ENCODE peak calls at places on chromosomes 3 and 15, in nine cellular contexts. One of them, this sample, is unnamed.

GRCh38 chr3:141379250-141379872 is 11.1 kb downstream of the ZBTB38 start:
- DNase-seq in H7: no peak
- DNase-seq in coronary artery: no peak
- DNase-seq in OCI-LY7: peak
- DNase-seq in WERI-Rb-1: no peak
- DNase-seq in mesenchymal stem cell: no peak
- DNase-seq in psoas muscle: no peak
- DNase-seq in fibroblast of mammary gland: no peak
- DNase-seq in cardiac muscle cell: no peak
- DNase-seq in this sample: no peak

GRCh38 chr3:184368804-184369183 is 7.3 kb downstream of the POLR2H start:
- DNase-seq in H7: no peak
- DNase-seq in OCI-LY7: no peak
- DNase-seq in psoas muscle: peak
- DNase-seq in fibroblast of mammary gland: peak
- DNase-seq in mesenchymal stem cell: no peak
- DNase-seq in coronary artery: no peak
- DNase-seq in cardiac muscle cell: no peak
- DNase-seq in WERI-Rb-1: no peak
- DNase-seq in this sample: peak

GRCh38 chr15:69556344-69556743 is 103.7 kb downstream of the RPLP1 start:
- DNase-seq in psoas muscle: no peak
- DNase-seq in fibroblast of mammary gland: no peak
- DNase-seq in H7: no peak
- DNase-seq in WERI-Rb-1: no peak
- DNase-seq in mesenchymal stem cell: no peak
- DNase-seq in OCI-LY7: no peak
- DNase-seq in coronary artery: no peak
- DNase-seq in cardiac muscle cell: no peak
- DNase-seq in this sample: no peak

GRCh38 chr3:10180738-10181295 is 16.1 kb downstream of the IRAK2 start:
- DNase-seq in coronary artery: no peak
- DNase-seq in mesenchymal stem cell: no peak
- DNase-seq in cardiac muscle cell: no peak
- DNase-seq in WERI-Rb-1: no peak
- DNase-seq in H7: no peak
- DNase-seq in OCI-LY7: no peak
- DNase-seq in fibroblast of mammary gland: no peak
- DNase-seq in psoas muscle: no peak
- DNase-seq in this sample: no peak

GRCh38 chr15:69666441-69666882 is 213.8 kb downstream of the RPLP1 start:
- DNase-seq in OCI-LY7: no peak
- DNase-seq in psoas muscle: no peak
- DNase-seq in fibroblast of mammary gland: peak
- DNase-seq in mesenchymal stem cell: peak
- DNase-seq in coronary artery: no peak
- DNase-seq in cardiac muscle cell: no peak
- DNase-seq in WERI-Rb-1: no peak
- DNase-seq in H7: no peak
- DNase-seq in this sample: peak

GRCh38 chr3:22297436-22297835 is 546.4 kb upstream of the ZNF385D start:
- DNase-seq in WERI-Rb-1: no peak
- DNase-seq in H7: no peak
- DNase-seq in OCI-LY7: no peak
- DNase-seq in psoas muscle: no peak
- DNase-seq in cardiac muscle cell: no peak
- DNase-seq in mesenchymal stem cell: no peak
- DNase-seq in fibroblast of mammary gland: no peak
- DNase-seq in coronary artery: no peak
- DNase-seq in this sample: no peak

GRCh38 chr3:189386739-189387138 is 215.0 kb downstream of the TPRG1 start:
- DNase-seq in psoas muscle: no peak
- DNase-seq in H7: no peak
- DNase-seq in OCI-LY7: no peak
- DNase-seq in cardiac muscle cell: no peak
- DNase-seq in WERI-Rb-1: no peak
- DNase-seq in mesenchymal stem cell: no peak
- DNase-seq in fibroblast of mammary gland: no peak
- DNase-seq in coronary artery: no peak
- DNase-seq in this sample: no peak

GRCh38 chr15:99435761-99436346 is 129.9 kb upstream of the MEF2A start:
- DNase-seq in mesenchymal stem cell: no peak
- DNase-seq in fibroblast of mammary gland: no peak
- DNase-seq in cardiac muscle cell: no peak
- DNase-seq in H7: no peak
- DNase-seq in coronary artery: no peak
- DNase-seq in psoas muscle: peak
- DNase-seq in OCI-LY7: no peak
- DNase-seq in WERI-Rb-1: peak
- DNase-seq in this sample: no peak

GRCh38 chr3:140439527-140439926 is 238.3 kb upstream of the TRIM42 start:
- DNase-seq in cardiac muscle cell: no peak
- DNase-seq in mesenchymal stem cell: no peak
- DNase-seq in fibroblast of mammary gland: no peak
- DNase-seq in H7: no peak
- DNase-seq in WERI-Rb-1: no peak
- DNase-seq in OCI-LY7: no peak
- DNase-seq in psoas muscle: no peak
- DNase-seq in coronary artery: no peak
- DNase-seq in this sample: no peak

GRCh38 chr3:62601238-62601856 is 228.0 kb upstream of the FEZF2 start:
- DNase-seq in mesenchymal stem cell: peak
- DNase-seq in coronary artery: no peak
- DNase-seq in H7: no peak
- DNase-seq in WERI-Rb-1: no peak
- DNase-seq in cardiac muscle cell: no peak
- DNase-seq in psoas muscle: no peak
- DNase-seq in fibroblast of mammary gland: peak
- DNase-seq in OCI-LY7: no peak
- DNase-seq in this sample: peak

GRCh38 chr15:37204698-37205097 is 104.3 kb upstream of the MEIS2 start:
- DNase-seq in cardiac muscle cell: peak
- DNase-seq in H7: no peak
- DNase-seq in OCI-LY7: no peak
- DNase-seq in fibroblast of mammary gland: peak
- DNase-seq in psoas muscle: no peak
- DNase-seq in mesenchymal stem cell: no peak
- DNase-seq in WERI-Rb-1: no peak
- DNase-seq in coronary artery: no peak
- DNase-seq in this sample: no peak

GRCh38 chr15:63503739-63504246 is 600 bp upstream of the USP3 start:
- DNase-seq in psoas muscle: peak
- DNase-seq in WERI-Rb-1: peak
- DNase-seq in mesenchymal stem cell: peak
- DNase-seq in H7: peak
- DNase-seq in coronary artery: peak
- DNase-seq in cardiac muscle cell: peak
- DNase-seq in fibroblast of mammary gland: peak
- DNase-seq in OCI-LY7: peak
- DNase-seq in this sample: peak

GRCh38 chr3:71067977-71068376 is 515.6 kb downstream of the FOXP1 start:
- DNase-seq in WERI-Rb-1: no peak
- DNase-seq in H7: no peak
- DNase-seq in psoas muscle: no peak
- DNase-seq in mesenchymal stem cell: no peak
- DNase-seq in OCI-LY7: peak
- DNase-seq in fibroblast of mammary gland: no peak
- DNase-seq in cardiac muscle cell: no peak
- DNase-seq in coronary artery: no peak
- DNase-seq in this sample: no peak

GRCh38 chr3:71066356-71066755 is 517.2 kb downstream of the FOXP1 start:
- DNase-seq in psoas muscle: no peak
- DNase-seq in coronary artery: no peak
- DNase-seq in WERI-Rb-1: no peak
- DNase-seq in fibroblast of mammary gland: no peak
- DNase-seq in cardiac muscle cell: no peak
- DNase-seq in H7: peak
- DNase-seq in mesenchymal stem cell: no peak
- DNase-seq in OCI-LY7: peak
- DNase-seq in this sample: no peak

GRCh38 chr3:71064976-71065763 is 518.4 kb downstream of the FOXP1 start:
- DNase-seq in mesenchymal stem cell: peak
- DNase-seq in H7: peak
- DNase-seq in coronary artery: peak
- DNase-seq in cardiac muscle cell: peak
- DNase-seq in fibroblast of mammary gland: peak
- DNase-seq in WERI-Rb-1: peak
- DNase-seq in OCI-LY7: peak
- DNase-seq in psoas muscle: peak
- DNase-seq in this sample: no peak

GRCh38 chr3:71065764-71066013 is 517.8 kb downstream of the FOXP1 start:
- DNase-seq in OCI-LY7: no peak
- DNase-seq in psoas muscle: no peak
- DNase-seq in H7: no peak
- DNase-seq in coronary artery: no peak
- DNase-seq in cardiac muscle cell: no peak
- DNase-seq in fibroblast of mammary gland: no peak
- DNase-seq in mesenchymal stem cell: no peak
- DNase-seq in WERI-Rb-1: no peak
- DNase-seq in this sample: no peak

DNA sequence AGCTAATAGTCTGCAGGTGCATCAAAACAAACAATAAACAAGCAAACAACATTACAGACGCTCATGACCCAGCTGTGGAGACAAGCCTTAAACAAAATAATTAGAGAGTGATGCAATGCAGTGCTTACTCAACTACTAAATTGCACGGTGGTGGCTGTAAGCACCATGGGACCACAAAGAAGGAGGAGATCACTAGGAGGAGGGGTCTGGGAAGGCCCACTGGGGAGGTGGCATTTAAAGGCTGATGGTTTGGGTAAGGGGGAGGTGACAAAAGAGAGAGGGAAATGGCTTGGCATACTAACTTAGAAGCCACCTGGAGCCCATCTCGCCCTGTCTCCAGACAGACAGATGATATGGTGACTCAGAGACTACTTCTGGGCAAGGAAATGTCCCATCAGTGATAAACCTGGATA is 516.7 kb downstream of the FOXP1 start:
- DNase-seq in coronary artery: no peak
- DNase-seq in mesenchymal stem cell: peak
- DNase-seq in psoas muscle: no peak
- DNase-seq in fibroblast of mammary gland: peak
- DNase-seq in OCI-LY7: peak
- DNase-seq in cardiac muscle cell: no peak
- DNase-seq in WERI-Rb-1: no peak
- DNase-seq in H7: peak
- DNase-seq in this sample: no peak
- H3K4me3 ChIP-seq in coronary artery: peak
- H3K4me3 ChIP-seq in mesenchymal stem cell: no peak
- H3K4me3 ChIP-seq in psoas muscle: peak
- H3K4me3 ChIP-seq in fibroblast of mammary gland: no peak
- H3K4me3 ChIP-seq in OCI-LY7: peak
- H3K4me3 ChIP-seq in cardiac muscle cell: peak
- H3K4me3 ChIP-seq in WERI-Rb-1: no peak
- H3K4me3 ChIP-seq in H7: no peak
- H3K4me3 ChIP-seq in this sample: no peak

GRCh38 chr3:125140011-125140813 is 72.3 kb downstream of the SLC12A8 start:
- DNase-seq in coronary artery: peak
- DNase-seq in psoas muscle: no peak
- DNase-seq in fibroblast of mammary gland: no peak
- DNase-seq in H7: no peak
- DNase-seq in OCI-LY7: no peak
- DNase-seq in WERI-Rb-1: no peak
- DNase-seq in mesenchymal stem cell: peak
- DNase-seq in cardiac muscle cell: no peak
- DNase-seq in this sample: peak
- H3K4me3 ChIP-seq in coronary artery: no peak
- H3K4me3 ChIP-seq in psoas muscle: no peak
- H3K4me3 ChIP-seq in fibroblast of mammary gland: no peak
- H3K4me3 ChIP-seq in H7: no peak
- H3K4me3 ChIP-seq in OCI-LY7: no peak
- H3K4me3 ChIP-seq in WERI-Rb-1: no peak
- H3K4me3 ChIP-seq in mesenchymal stem cell: no peak
- H3K4me3 ChIP-seq in cardiac muscle cell: no peak
- H3K4me3 ChIP-seq in this sample: no peak

DNA sequence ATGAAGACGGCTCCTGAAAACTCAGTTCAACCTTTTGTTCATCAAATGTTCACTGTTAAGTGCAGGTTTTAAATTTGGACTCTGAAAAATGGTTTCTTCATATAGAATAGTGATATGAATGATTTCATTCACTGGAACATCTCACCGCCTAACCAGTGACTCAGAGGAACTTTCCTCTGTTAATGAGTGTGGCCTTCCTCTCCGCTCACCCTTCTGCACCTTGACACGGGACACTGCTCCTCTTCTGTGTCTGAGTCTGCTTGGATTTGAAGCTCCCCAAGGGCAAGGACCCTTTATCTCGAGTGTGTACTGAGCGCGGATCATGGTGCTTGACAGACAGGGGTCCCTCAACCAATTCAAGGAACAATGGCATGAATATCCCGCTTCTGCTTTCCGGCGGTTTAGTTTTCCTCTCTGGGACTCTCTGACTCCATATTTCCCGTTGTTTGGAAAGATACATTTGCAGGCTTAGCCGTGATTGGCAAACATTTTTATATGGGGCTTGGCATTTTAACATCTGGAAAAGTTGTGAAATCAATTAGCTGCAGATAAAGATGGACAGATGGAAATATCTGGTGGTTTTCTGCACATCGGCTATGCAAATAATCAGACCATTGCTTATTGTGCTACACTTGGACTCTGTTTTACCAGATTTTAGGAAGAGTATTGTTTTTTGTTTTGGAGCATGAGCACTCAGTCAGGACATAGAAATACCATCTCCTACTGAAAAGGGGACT is 20.9 kb downstream of the KBTBD8 start:
- DNase-seq in H7: no peak
- DNase-seq in OCI-LY7: peak
- DNase-seq in mesenchymal stem cell: no peak
- DNase-seq in WERI-Rb-1: no peak
- DNase-seq in cardiac muscle cell: no peak
- DNase-seq in fibroblast of mammary gland: no peak
- DNase-seq in psoas muscle: no peak
- DNase-seq in coronary artery: no peak
- DNase-seq in this sample: no peak
- H3K4me3 ChIP-seq in H7: no peak
- H3K4me3 ChIP-seq in OCI-LY7: peak
- H3K4me3 ChIP-seq in mesenchymal stem cell: no peak
- H3K4me3 ChIP-seq in WERI-Rb-1: no peak
- H3K4me3 ChIP-seq in cardiac muscle cell: no peak
- H3K4me3 ChIP-seq in fibroblast of mammary gland: no peak
- H3K4me3 ChIP-seq in psoas muscle: no peak
- H3K4me3 ChIP-seq in coronary artery: no peak
- H3K4me3 ChIP-seq in this sample: no peak

DNA sequence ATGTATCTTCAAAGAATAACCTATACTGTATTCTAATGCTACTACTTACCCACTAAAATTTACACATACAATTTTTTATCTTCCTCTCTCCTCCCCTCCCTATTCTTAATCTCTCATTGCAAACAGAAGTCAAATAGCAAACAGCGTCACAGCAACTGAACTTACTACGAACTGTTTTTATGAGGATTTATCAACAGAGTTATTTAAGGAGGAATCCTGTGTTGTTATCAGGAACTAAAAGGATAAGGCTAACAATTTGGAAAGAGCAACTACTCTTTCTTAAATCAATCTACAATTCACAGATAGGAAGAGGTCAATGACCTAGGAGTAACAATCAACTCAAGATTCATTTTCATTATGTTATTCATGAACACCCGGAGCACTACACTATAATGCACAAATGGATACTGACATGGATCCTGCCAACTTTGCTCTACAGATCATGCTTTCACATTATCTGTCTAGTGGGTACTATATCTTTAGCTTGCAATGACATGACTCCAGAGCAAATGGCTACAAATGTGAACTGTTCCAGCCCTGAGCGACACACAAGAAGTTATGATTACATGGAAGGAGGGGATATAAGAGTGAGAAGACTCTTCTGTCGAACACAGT is 971 bp downstream of the FGF7 start:
- DNase-seq in cardiac muscle cell: peak
- DNase-seq in H7: no peak
- DNase-seq in mesenchymal stem cell: no peak
- DNase-seq in OCI-LY7: no peak
- DNase-seq in psoas muscle: no peak
- DNase-seq in fibroblast of mammary gland: peak
- DNase-seq in coronary artery: no peak
- DNase-seq in WERI-Rb-1: no peak
- DNase-seq in this sample: no peak
- H3K4me3 ChIP-seq in cardiac muscle cell: peak
- H3K4me3 ChIP-seq in H7: no peak
- H3K4me3 ChIP-seq in mesenchymal stem cell: peak
- H3K4me3 ChIP-seq in OCI-LY7: no peak
- H3K4me3 ChIP-seq in psoas muscle: peak
- H3K4me3 ChIP-seq in fibroblast of mammary gland: peak
- H3K4me3 ChIP-seq in coronary artery: peak
- H3K4me3 ChIP-seq in WERI-Rb-1: no peak
- H3K4me3 ChIP-seq in this sample: peak